ENCODE peak calls at places on chromosomes 2 and 18, in nine cellular contexts. U, W, H, R, D, X, F, K and Q are unnamed samples.

GRCh38 chr2:69766014-69766413 is 24.1 kb downstream of the ANXA4 start:
- DNase-seq in U (no peak), W (no peak), H (no peak), R (no peak), D (no peak), X (no peak), F (no peak), K (no peak), Q (no peak)

GRCh38 chr2:95379616-95379925 is 22.9 kb upstream of the FAHD2A start:
- DNase-seq in U (peak), W (no peak), H (no peak), R (no peak), D (peak), X (no peak), F (no peak), K (no peak), Q (peak)

GRCh38 chr2:237472187-237472712 is 14.8 kb upstream of the MLPH start:
- DNase-seq in U (no peak), W (no peak), H (no peak), R (no peak), D (no peak), X (no peak), F (no peak), K (no peak), Q (no peak)

GRCh38 chr2:133768261-133769021 is 200.2 kb upstream of the NCKAP5 start:
- DNase-seq in U (no peak), W (no peak), H (no peak), R (no peak), D (no peak), X (no peak), F (no peak), K (no peak), Q (no peak)

GRCh38 chr18:36265035-36265434 is 32.5 kb upstream of the FHOD3 start:
- DNase-seq in U (no peak), W (no peak), H (no peak), R (no peak), D (no peak), X (no peak), F (no peak), K (no peak), Q (no peak)

GRCh38 chr2:109005686-109006204 is 16.7 kb upstream of the EDAR start:
- DNase-seq in U (no peak), W (no peak), H (no peak), R (no peak), D (no peak), X (no peak), F (no peak), K (no peak), Q (no peak)

GRCh38 chr18:50218432-50219197 is 23.7 kb upstream of the MYO5B start:
- DNase-seq in U (no peak), W (no peak), H (peak), R (no peak), D (peak), X (no peak), F (no peak), K (peak), Q (no peak)

GRCh38 chr2:43519711-43520221 is 76.1 kb downstream of the THADA start:
- DNase-seq in U (no peak), W (no peak), H (no peak), R (no peak), D (peak), X (no peak), F (no peak), K (no peak), Q (no peak)

GRCh38 chr2:190458352-190459107 is 50.4 kb downstream of the MFSD6 start:
- DNase-seq in U (no peak), W (no peak), H (no peak), R (no peak), D (no peak), X (no peak), F (no peak), K (no peak), Q (no peak)

GRCh38 chr2:119549236-119549635 is 5.0 kb downstream of the CFAP221 start:
- DNase-seq in U (no peak), W (no peak), H (no peak), R (no peak), D (peak), X (no peak), F (no peak), K (peak), Q (no peak)

GRCh38 chr2:239722760-239723448 is 302.2 kb downstream of the NDUFA10 start:
- DNase-seq in U (peak), W (peak), H (no peak), R (no peak), D (no peak), X (no peak), F (no peak), K (no peak), Q (peak)

GRCh38 chr2:232000439-232000838 is 38.9 kb downstream of the DIS3L2 start:
- DNase-seq in U (no peak), W (no peak), H (no peak), R (no peak), D (no peak), X (no peak), F (no peak), K (no peak), Q (no peak)

GRCh38 chr2:19120181-19120580 is 238.2 kb downstream of the OSR1 start:
- DNase-seq in U (no peak), W (no peak), H (no peak), R (no peak), D (no peak), X (no peak), F (no peak), K (no peak), Q (no peak)

GRCh38 chr2:24881623-24882022 is 38.4 kb downstream of the ADCY3 start:
- DNase-seq in U (no peak), W (no peak), H (no peak), R (no peak), D (no peak), X (no peak), F (no peak), K (no peak), Q (no peak)